ENCODE peak calls at places on chromosomes 12 and 14, in eight cellular contexts. I is K562, Y is HCT116, S is HepG2, P is GM23338, U is upper lobe of left lung, D is Panc1, O is GM12878. J is an unnamed sample. For H3K4me1, the result is how much of the 10 kb centered on the place peaks cover.

GRCh38 chr12:102430661-102431060 is 49.7 kb downstream of the IGF1 start:
- ATAC-seq in P (no peak), I (no peak), U (no peak), O (no peak), Y (no peak), D (no peak), S (no peak), J (peak)

GRCh38 chr12:5768171-5768879 is 176.7 kb downstream of the ANO2 start:
- ATAC-seq in P (no peak), I (no peak), D (no peak), U (peak), O (no peak), Y (no peak), S (no peak), J (no peak)

GRCh38 chr14:84025258-84026012 is 1504.5 kb upstream of the FLRT2 start:
- ATAC-seq in D (no peak), S (no peak), U (no peak), Y (no peak), I (no peak), O (no peak), P (no peak), J (no peak)

GRCh38 chr12:26715232-26715631 is 117.8 kb downstream of the ITPR2 start:
- ATAC-seq in U (no peak), I (no peak), Y (no peak), O (no peak), D (no peak), S (no peak), P (no peak), J (no peak)

GRCh38 chr12:88339966-88340365 is 197.9 kb downstream of the TMTC3 start:
- ATAC-seq in P (no peak), Y (no peak), O (no peak), S (no peak), U (no peak), D (no peak), I (no peak), J (no peak)

GRCh38 chr12:98821232-98821631 is 176.1 kb downstream of the APAF1 start:
- ATAC-seq in O (no peak), D (no peak), S (no peak), Y (no peak), P (peak), U (no peak), I (no peak), J (no peak)

GRCh38 chr14:59969319-59969718 is 49.4 kb downstream of the LRRC9 start:
- ATAC-seq in S (no peak), P (no peak), Y (no peak), D (no peak), O (no peak), U (no peak), I (no peak), J (no peak)

GRCh38 chr12:122527478-122527944 is 462 bp downstream of the KNTC1 start:
- ATAC-seq in S (peak), Y (no peak), D (peak), I (peak), U (no peak), P (peak), O (peak), J (no peak)

GRCh38 chr12:51320695-51321320 is 3.2 kb downstream of the BIN2 start:
- ATAC-seq in S (no peak), D (no peak), U (no peak), Y (no peak), I (peak), O (no peak), P (peak), J (no peak)

GRCh38 chr14:63436286-63437098 is 106.7 kb downstream of the PPP2R5E start:
- ATAC-seq in P (no peak), Y (no peak), D (no peak), S (no peak), U (no peak), I (no peak), O (peak), J (no peak)

GRCh38 chr12:128853321-128854197 is at the start of gene GLT1D1:
- ATAC-seq in I (no peak), O (peak), S (peak), Y (no peak), P (peak), D (no peak), U (no peak), J (no peak)

GRCh38 chr12:131736807-131737484 is 26.1 kb downstream of the SFSWAP start:
- ATAC-seq in U (peak), D (peak), O (no peak), P (peak), I (no peak), S (no peak), Y (peak), J (no peak)

GRCh38 chr12:55068416-55069010 is 48.7 kb downstream of the NEUROD4 start:
- ATAC-seq in O (peak), S (peak), Y (peak), P (peak), U (peak), I (peak), D (peak), J (peak)

GRCh38 chr12:112938751-112939150 is 477 bp downstream of the OAS3 start:
- ATAC-seq in D (peak), I (no peak), Y (peak), O (peak), U (no peak), P (no peak), S (no peak), J (no peak)

GRCh38 chr12:14814082-14814481 is at the start of gene SMCO3:
- ATAC-seq in S (no peak), D (no peak), U (no peak), Y (no peak), O (no peak), I (no peak), P (no peak), J (no peak)

GRCh38 chr14:90274019-90274418 is 17.7 kb downstream of the PSMC1 start:
- ATAC-seq in D (peak), U (no peak), S (peak), I (peak), O (peak), P (peak), Y (peak), J (peak)

GRCh38 chr14:31297112-31297511 is 89.5 kb upstream of the HECTD1 start:
- ATAC-seq in S (peak), P (no peak), Y (no peak), I (no peak), O (no peak), U (no peak), D (no peak), J (no peak)

GRCh38 chr12:107415066-107415465 is 270.5 kb upstream of the PWP1 start:
- ATAC-seq in O (no peak), D (no peak), S (no peak), P (no peak), I (no peak), U (no peak), Y (peak), J (no peak)

GRCh38 chr14:102028733-102029132 is 58.1 kb downstream of the HSP90AA1 start:
- ATAC-seq in D (peak), O (no peak), Y (peak), S (no peak), U (no peak), I (no peak), P (no peak), J (no peak)

GRCh38 chr14:93085916-93086315 is 29.8 kb downstream of the ITPK1 start:
- ATAC-seq in O (peak), S (no peak), U (no peak), Y (no peak), D (peak), P (peak), I (peak), J (no peak)

GRCh38 chr12:4045433-4045760 is 172.2 kb upstream of the PARP11 start:
- ATAC-seq in Y (no peak), S (no peak), U (no peak), P (no peak), O (no peak), I (no peak), D (no peak), J (no peak)

GRCh38 chr14:63650336-63650952 is 8.8 kb upstream of the WDR89 start:
- ATAC-seq in U (peak), P (no peak), Y (no peak), S (no peak), D (no peak), I (no peak), O (peak), J (no peak)

GRCh38 chr12:97276198-97276580 is 186.4 kb upstream of the RMST start:
- ATAC-seq in Y (no peak), P (peak), I (no peak), O (no peak), S (no peak), U (no peak), D (no peak), J (no peak)

GRCh38 chr12:51293693-51294092 is 23.5 kb upstream of the SMAGP start:
- ATAC-seq in S (no peak), P (no peak), Y (no peak), D (no peak), O (no peak), U (no peak), I (no peak), J (no peak)

GRCh38 chr12:4719821-4720636 is at the start of gene GALNT8:
- ATAC-seq in U (no peak), P (peak), I (no peak), S (no peak), O (no peak), Y (no peak), D (no peak), J (no peak)

GRCh38 chr12:26187429-26187828 is 7.9 kb upstream of the SSPN start:
- ATAC-seq in P (peak), Y (peak), I (peak), O (peak), U (no peak), S (peak), D (no peak), J (no peak)

GRCh38 chr12:33431648-33432047 is 8.0 kb downstream of the SYT10 start:
- ATAC-seq in S (no peak), I (no peak), O (no peak), D (no peak), P (no peak), U (no peak), Y (no peak), J (no peak)

GRCh38 chr12:31204995-31205582 is 120.9 kb downstream of the SINHCAF start:
- ATAC-seq in Y (no peak), P (no peak), D (no peak), I (no peak), S (no peak), U (no peak), O (peak), J (no peak)

GRCh38 chr14:76776306-76777251 is 15.3 kb downstream of the VASH1 start:
- ATAC-seq in D (no peak), S (peak), O (peak), U (no peak), I (peak), Y (peak), P (peak), J (no peak)

GRCh38 chr12:53147181-53147580 is 33.3 kb upstream of the ZNF740 start:
- ATAC-seq in U (no peak), D (no peak), P (no peak), S (no peak), O (no peak), Y (no peak), I (no peak), J (no peak)

GRCh38 chr14:68885226-68886108 is 92.6 kb upstream of the ZFP36L1 start:
- ATAC-seq in I (no peak), Y (no peak), U (peak), P (peak), S (peak), O (no peak), D (no peak), J (no peak)

GRCh38 chr14:90940318-90940962 is 120.0 kb downstream of the RPS6KA5 start:
- ATAC-seq in D (no peak), S (no peak), P (no peak), I (no peak), Y (no peak), U (no peak), O (no peak), J (no peak)

GRCh38 chr14:44412858-44413569 is 94.1 kb downstream of the FSCB start:
- ATAC-seq in P (peak), Y (no peak), I (peak), S (no peak), U (peak), D (no peak), O (no peak), J (no peak)

GRCh38 chr14:89507521-89507920 is 90.5 kb upstream of the FOXN3 start:
- ATAC-seq in P (no peak), U (no peak), I (no peak), Y (peak), O (peak), D (peak), S (peak), J (no peak)

GRCh38 chr12:109677323-109677722 is 36.3 kb upstream of the FAM222A start:
- ATAC-seq in Y (no peak), I (no peak), P (no peak), S (no peak), O (no peak), U (no peak), D (no peak), J (no peak)

GRCh38 chr14:75753696-75754095 is 92.7 kb downstream of the TTLL5 start:
- ATAC-seq in P (no peak), I (no peak), O (no peak), U (no peak), Y (no peak), D (no peak), S (no peak), J (no peak)

GRCh38 chr14:52695481-52696091 is at the start of gene ERO1A:
- ATAC-seq in O (peak), P (peak), Y (peak), D (peak), I (peak), S (peak), U (peak), J (peak)
- TF ChIP-seq POLR2AphosphoS5 in O (no peak), P (peak), Y (peak), D (peak), I (no peak), S (peak), U (peak), J (peak)

GRCh38 chr12:57755454-57756372 is 810 bp downstream of the MARCHF9 start:
- ATAC-seq in O (no peak), Y (no peak), S (peak), U (no peak), P (peak), D (no peak), I (no peak), J (no peak)

GRCh38 chr12:57753938-57754337 is 965 bp upstream of the MARCHF9 start:
- ATAC-seq in S (no peak), P (no peak), O (no peak), Y (no peak), U (no peak), D (no peak), I (no peak), J (no peak)

GRCh38 chr12:57755194-57755453 is 221 bp downstream of the MARCHF9 start:
- ATAC-seq in S (no peak), I (no peak), D (no peak), P (no peak), U (no peak), Y (no peak), O (no peak), J (no peak)

GRCh38 chr12:57752668-57753000 is 524 bp upstream of the CDK4 start:
- ATAC-seq in P (peak), S (peak), O (no peak), Y (no peak), D (no peak), I (no peak), U (no peak), J (no peak)

GRCh38 chr12:57754411-57755193 is at the start of gene MARCHF9:
- ATAC-seq in P (peak), U (peak), Y (peak), D (peak), O (peak), S (peak), I (peak), J (no peak)
- H3K4me1 ChIP-seq in P (under half), U (half or more), Y (under half), D (under half), O (under half), S (under half), I (under half), J (under half)

DNA sequence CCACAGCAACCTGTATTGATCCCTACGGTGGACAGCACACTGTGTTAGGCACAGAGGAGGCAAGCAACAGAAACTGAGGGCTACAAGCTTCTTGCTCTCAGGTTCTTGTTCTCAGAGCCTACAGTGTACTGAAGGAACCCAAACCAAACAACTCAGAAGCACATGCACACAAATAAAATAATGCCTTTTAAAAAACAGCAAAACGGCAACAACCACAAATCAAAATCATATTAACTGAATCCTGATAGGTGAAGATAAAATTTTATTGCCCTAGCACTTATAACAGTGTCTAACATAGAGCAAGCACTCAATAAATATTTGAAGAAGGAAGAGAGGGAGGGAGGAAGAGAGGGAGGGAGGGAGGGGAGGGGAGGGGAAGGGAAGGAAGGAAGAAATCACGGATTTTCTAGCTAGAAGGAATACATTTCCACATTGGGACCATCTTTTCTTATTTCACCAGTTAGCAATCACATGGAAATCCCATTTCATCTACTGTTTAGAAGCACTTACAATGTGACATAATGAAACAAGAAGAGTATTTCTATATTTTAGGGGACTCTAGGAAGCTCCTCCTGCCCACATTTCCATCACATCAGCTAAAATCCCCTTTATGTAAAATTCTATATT is 27.2 kb downstream of the DMAC2L start:
- ATAC-seq in S (no peak), D (no peak), U (no peak), O (no peak), P (no peak), Y (no peak), I (no peak), J (no peak)
- TF ChIP-seq POLR2AphosphoS5 in S (no peak), D (no peak), U (no peak), O (no peak), P (no peak), Y (no peak), I (no peak), J (no peak)

GRCh38 chr14:55585854-55586253 is 5.8 kb downstream of the KTN1 start:
- ATAC-seq in U (no peak), P (no peak), Y (no peak), O (no peak), S (no peak), D (no peak), I (no peak), J (no peak)
- H3K4me1 ChIP-seq in U (half or more), P (half or more), Y (half or more), O (under half), S (half or more), D (half or more), I (under half), J (half or more)

GRCh38 chr14:74085047-74085637 is 386 bp downstream of the LIN52 start:
- ATAC-seq in O (peak), S (peak), I (peak), D (peak), P (peak), U (peak), Y (peak), J (no peak)
- TF ChIP-seq POLR2AphosphoS5 in O (peak), S (no peak), I (no peak), D (no peak), P (no peak), U (no peak), Y (no peak), J (no peak)

DNA sequence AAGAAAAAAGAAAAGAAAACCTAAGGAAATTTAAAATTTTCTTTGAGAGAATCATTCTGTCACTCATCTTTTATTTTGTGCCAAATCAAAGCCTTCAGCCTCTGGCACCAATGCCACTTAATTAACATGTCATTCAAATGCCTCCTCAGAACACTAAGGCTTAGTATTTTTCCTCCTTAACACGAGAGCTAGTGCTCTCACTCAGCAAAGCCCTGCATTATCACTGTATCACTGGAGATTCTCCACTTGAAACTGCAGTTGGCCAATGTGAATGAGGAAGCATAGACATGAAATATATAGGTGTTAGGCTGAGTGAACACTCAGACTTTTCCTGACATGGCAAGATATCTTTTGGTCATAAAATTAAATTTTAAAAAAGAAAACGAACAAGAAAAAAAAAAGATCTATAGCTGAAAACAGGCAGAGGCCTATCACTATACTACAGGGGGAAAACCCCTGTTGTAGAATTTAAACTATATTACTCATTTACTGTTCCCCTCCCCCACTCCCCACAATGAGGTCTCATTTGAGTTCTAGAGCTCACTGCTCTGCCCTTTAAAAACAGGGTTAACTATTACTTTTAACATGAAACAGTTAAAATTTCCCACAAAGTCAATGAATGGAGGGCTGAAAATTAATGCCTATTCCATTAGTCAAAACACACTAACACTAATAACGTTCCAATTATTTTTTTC is 5.1 kb downstream of the MBIP start:
- ATAC-seq in I (peak), P (peak), U (no peak), Y (no peak), O (peak), D (no peak), S (no peak), J (no peak)
- H3K4me1 ChIP-seq in I (under half), P (under half), U (under half), Y (under half), O (under half), D (under half), S (under half), J (under half)

DNA sequence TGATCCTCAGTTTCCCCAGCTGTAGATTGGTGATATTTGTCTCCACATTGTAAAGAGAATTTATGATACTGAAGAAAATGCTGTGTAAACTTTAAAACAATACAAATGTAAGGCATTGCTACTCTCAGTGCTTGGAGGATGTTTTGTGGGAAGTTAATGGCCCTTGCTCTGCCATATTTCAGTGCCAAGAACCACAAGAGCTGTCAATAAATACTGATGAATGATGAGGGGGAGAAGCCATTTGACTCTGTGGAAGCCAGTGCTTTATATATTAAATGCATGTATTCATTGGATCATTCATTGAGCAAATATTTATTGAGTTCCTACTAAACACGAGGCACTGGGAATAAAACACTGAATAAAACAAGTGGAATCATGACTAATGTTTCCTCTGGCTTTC is 30.8 kb downstream of the CACNA1C start:
- ATAC-seq in D (no peak), S (no peak), U (no peak), Y (no peak), I (no peak), O (no peak), P (no peak), J (no peak)
- TF ChIP-seq POLR2AphosphoS5 in D (no peak), S (no peak), U (no peak), Y (no peak), I (no peak), O (no peak), P (no peak), J (no peak)